ENCODE peak calls at places on chromosomes 2 and 18, in six cellular contexts. Z is HS-5; B is left cardiac atrium; U is KG1; I is RPMI8226; M is activated naive CD4-positive, alpha-beta T cell. C is an unnamed sample.

GRCh38 chr18:8824846-8825245 is 119.5 kb downstream of the MTCL1 start:
- DNase-seq in U (no peak), Z (no peak), B (no peak), M (no peak), I (no peak), C (no peak)

GRCh38 chr2:48504647-48505327 is 25.2 kb upstream of the STON1 start:
- DNase-seq in B (no peak), I (no peak), U (no peak), M (no peak), Z (no peak), C (no peak)

GRCh38 chr2:208464205-208464604 is 57.6 kb downstream of the PTH2R start:
- DNase-seq in B (no peak), M (no peak), I (no peak), U (no peak), Z (no peak), C (no peak)

GRCh38 chr18:76602169-76602568 is 107.1 kb upstream of the ZNF516 start:
- DNase-seq in I (no peak), U (no peak), B (no peak), M (no peak), Z (no peak), C (no peak)

GRCh38 chr2:164620873-164621760 is at the start of gene GRB14:
- DNase-seq in B (peak; percentile 28), M (no peak), Z (no peak), I (peak; percentile 46), U (no peak), C (peak; percentile 9)

GRCh38 chr2:129661942-129662341 is 317.5 kb upstream of the RAB6C start:
- DNase-seq in B (no peak), I (no peak), Z (no peak), M (no peak), U (no peak), C (no peak)

GRCh38 chr18:55587341-55588000 is 521 bp downstream of the TCF4 start:
- DNase-seq in B (peak; percentile 27), U (peak; percentile 11), I (peak; percentile 63), Z (no peak), M (no peak), C (peak; percentile 13)

GRCh38 chr2:181742908-181743722 is 62.8 kb upstream of the NEUROD1 start:
- DNase-seq in M (no peak), I (peak; percentile 25), B (peak; percentile 36), U (peak; percentile 36), Z (peak; percentile 57), C (peak; percentile 40)

GRCh38 chr18:78601923-78602322 is 377.7 kb upstream of the SALL3 start:
- DNase-seq in U (no peak), B (no peak), Z (no peak), I (no peak), M (no peak), C (no peak)

GRCh38 chr18:10973579-10974260 is 175.6 kb downstream of the PIEZO2 start:
- DNase-seq in M (no peak), I (peak; percentile 62), U (no peak), B (no peak), Z (no peak), C (no peak)

GRCh38 chr2:20067992-20068727 is 16.7 kb upstream of the LAPTM4A start:
- DNase-seq in M (no peak), Z (peak; percentile 93), U (no peak), I (peak; percentile 49), B (no peak), C (no peak)

GRCh38 chr2:202278036-202278760 is 12.6 kb downstream of the NOP58 start:
- DNase-seq in Z (peak; percentile 60), B (no peak), I (no peak), U (no peak), M (no peak), C (no peak)

GRCh38 chr18:30103881-30104280 is 938.7 kb downstream of the DSC3 start:
- DNase-seq in M (no peak), B (no peak), I (no peak), Z (no peak), U (no peak), C (no peak)

GRCh38 chr18:35022430-35023001 is 18.7 kb upstream of the MAPRE2 start:
- DNase-seq in B (no peak), Z (no peak), U (no peak), M (no peak), I (no peak), C (no peak)

GRCh38 chr2:147910990-147911473 is 66.2 kb downstream of the ACVR2A start:
- DNase-seq in Z (peak; percentile 45), M (no peak), B (no peak), I (peak; percentile 64), U (peak; percentile 4), C (peak; percentile 28)

GRCh38 chr2:216741223-216741593 is 45.9 kb upstream of the IGFBP5 start:
- DNase-seq in U (no peak), I (no peak), M (no peak), B (no peak), Z (no peak), C (no peak)

GRCh38 chr2:30691091-30691947 is 115.9 kb downstream of the CAPN13 start:
- DNase-seq in B (no peak), Z (no peak), U (no peak), M (no peak), I (no peak), C (no peak)

GRCh38 chr2:1769703-1770422 is 25.5 kb upstream of the PXDN start:
- DNase-seq in I (peak; percentile 75), M (no peak), Z (no peak), B (peak; percentile 70), U (peak; percentile 7), C (peak; percentile 54)

GRCh38 chr2:29977284-29977683 is 55.9 kb upstream of the ALK start:
- DNase-seq in U (no peak), B (no peak), Z (no peak), I (no peak), M (no peak), C (no peak)

GRCh38 chr2:98032086-98032485 is 36.3 kb upstream of the TMEM131 start:
- DNase-seq in Z (no peak), U (no peak), I (no peak), B (no peak), M (no peak), C (no peak)

GRCh38 chr18:57674891-57675290 is 53.3 kb upstream of the NARS1 start:
- DNase-seq in M (no peak), I (no peak), B (no peak), Z (no peak), U (no peak), C (no peak)

GRCh38 chr2:237700583-237701032 is 73.2 kb downstream of the LRRFIP1 start:
- DNase-seq in B (peak; percentile 75), M (peak; percentile 16), U (no peak), Z (no peak), I (peak; percentile 49), C (no peak)

GRCh38 chr2:221283896-221284295 is 288.2 kb downstream of the EPHA4 start:
- DNase-seq in I (no peak), B (no peak), Z (no peak), M (no peak), U (no peak), C (no peak)

GRCh38 chr2:186895451-186895850 is 46.5 kb upstream of the ZSWIM2 start:
- DNase-seq in U (no peak), B (no peak), I (no peak), Z (no peak), M (no peak), C (no peak)

GRCh38 chr2:7860693-7861092 is 821.2 kb upstream of the ID2 start:
- DNase-seq in M (no peak), U (no peak), Z (no peak), B (no peak), I (no peak), C (no peak)

GRCh38 chr2:196239622-196240587 is 68.5 kb upstream of the STK17B start:
- DNase-seq in B (peak; percentile 59), M (peak; percentile 53), Z (no peak), I (peak; percentile 86), U (peak; percentile 79), C (no peak)

GRCh38 chr2:105380432-105381118 is 18.3 kb downstream of the FHL2 start:
- DNase-seq in U (no peak), M (no peak), Z (no peak), I (no peak), B (no peak), C (no peak)

GRCh38 chr18:42053188-42053781 is 98.3 kb downstream of the PIK3C3 start:
- DNase-seq in U (no peak), Z (no peak), I (peak; percentile 67), M (peak; percentile 13), B (peak; percentile 32), C (peak; percentile 75)

GRCh38 chr18:7272268-7273049 is 41.6 kb downstream of the LRRC30 start:
- DNase-seq in Z (peak; percentile 28), U (peak; percentile 38), B (peak; percentile 82), M (no peak), I (peak; percentile 58), C (peak; percentile 48)

GRCh38 chr18:55405655-55406373 is 182.2 kb downstream of the TCF4 start:
- DNase-seq in B (peak; percentile 95), M (no peak), I (no peak), U (no peak), Z (peak; percentile 38), C (no peak)

GRCh38 chr2:715847-716573 is 38.8 kb upstream of the TMEM18 start:
- DNase-seq in B (no peak), U (no peak), M (no peak), I (no peak), Z (no peak), C (no peak)

GRCh38 chr2:240820607-240821428 is 799 bp upstream of the KIF1A start:
- DNase-seq in B (no peak), Z (no peak), U (no peak), I (no peak), M (no peak), C (peak; percentile 43)

GRCh38 chr2:109407401-109408335 is 206.1 kb downstream of the SEPTIN10 start:
- DNase-seq in U (no peak), B (no peak), M (no peak), I (no peak), Z (no peak), C (no peak)